ENCODE peak calls at places on chromosome 22, in eight cellular contexts. Q is right cardiac atrium; W is dorsolateral prefrontal cortex; R is neural progenitor cell; Z is brain microvascular endothelial cell; X is cardiac muscle cell; V is effector memory CD4-positive, alpha-beta T cell; B is astrocyte of the spinal cord. N is an unnamed sample.

GRCh38 chr22:45462034-45462655 is 40.5 kb upstream of the FBLN1 start:
- DNase-seq in Q (no peak), W (no peak), R (no peak), Z (no peak), X (no peak), V (no peak), B (no peak), N (no peak)

GRCh38 chr22:46501701-46502100 is 35.7 kb downstream of the CELSR1 start:
- DNase-seq in Q (no peak), W (no peak), R (no peak), Z (peak; percentile 59), X (peak; percentile 68), V (no peak), B (peak; percentile 83), N (no peak)

GRCh38 chr22:30287626-30288413 is 1.5 kb downstream of the CASTOR1 start:
- DNase-seq in Q (peak; percentile 90), W (peak; percentile 75), R (peak; percentile 95), Z (peak; percentile 81), X (peak; percentile 97), V (peak; percentile 74), B (peak; percentile 93), N (peak; percentile 58)

GRCh38 chr22:44537016-44537936 is 39.2 kb upstream of the RTL6 start:
- DNase-seq in Q (no peak), W (no peak), R (no peak), Z (no peak), X (no peak), V (no peak), B (no peak), N (no peak)

GRCh38 chr22:48359613-48359965 is 1468.1 kb downstream of the BRD1 start:
- DNase-seq in Q (no peak), W (no peak), R (no peak), Z (no peak), X (no peak), V (no peak), B (no peak), N (no peak)

GRCh38 chr22:45804986-45805325 is 133.3 kb downstream of the ATXN10 start:
- DNase-seq in Q (no peak), W (no peak), R (no peak), Z (peak; percentile 96), X (peak; percentile 96), V (no peak), B (peak; percentile 95), N (no peak)

GRCh38 chr22:23690713-23691112 is at the start of gene RGL4:
- DNase-seq in Q (no peak), W (no peak), R (no peak), Z (no peak), X (no peak), V (no peak), B (no peak), N (no peak)

GRCh38 chr22:29011868-29012428 is 49.7 kb downstream of the C22orf31 start:
- DNase-seq in Q (no peak), W (peak; percentile 37), R (no peak), Z (no peak), X (no peak), V (no peak), B (no peak), N (no peak)

GRCh38 chr22:43449205-43449830 is 37.5 kb downstream of the MPPED1 start:
- DNase-seq in Q (no peak), W (no peak), R (peak; percentile 52), Z (no peak), X (no peak), V (no peak), B (no peak), N (no peak)

GRCh38 chr22:44173154-44173553 is 7.6 kb upstream of the PARVG start:
- DNase-seq in Q (no peak), W (no peak), R (no peak), Z (no peak), X (no peak), V (no peak), B (no peak), N (no peak)

GRCh38 chr22:33274214-33274828 is 216.1 kb upstream of the SYN3 start:
- DNase-seq in Q (peak; percentile 18), W (no peak), R (peak; percentile 70), Z (no peak), X (peak; percentile 12), V (no peak), B (no peak), N (no peak)

GRCh38 chr22:45083659-45084305 is 74.0 kb upstream of the PHF21B start:
- DNase-seq in Q (no peak), W (no peak), R (no peak), Z (no peak), X (peak; percentile 17), V (no peak), B (peak; percentile 84), N (no peak)

GRCh38 chr22:23793326-23793725 is 6.6 kb downstream of the SMARCB1 start:
- DNase-seq in Q (no peak), W (no peak), R (no peak), Z (no peak), X (no peak), V (no peak), B (no peak), N (no peak)

GRCh38 chr22:46105494-46106278 is 44.6 kb upstream of the PPARA start:
- DNase-seq in Q (no peak), W (no peak), R (no peak), Z (peak; percentile 27), X (peak; percentile 89), V (no peak), B (peak; percentile 77), N (no peak)

GRCh38 chr22:32761251-32761903 is 40.1 kb upstream of the TIMP3 start:
- DNase-seq in Q (peak; percentile 36), W (no peak), R (no peak), Z (peak; percentile 43), X (no peak), V (no peak), B (peak; percentile 63), N (no peak)

GRCh38 chr22:23197836-23198235 is 17.5 kb downstream of the BCR start:
- DNase-seq in Q (no peak), W (no peak), R (no peak), Z (no peak), X (no peak), V (no peak), B (no peak), N (no peak)

GRCh38 chr22:31176923-31177322 is 16.9 kb downstream of the RNF185 start:
- DNase-seq in Q (no peak), W (no peak), R (no peak), Z (no peak), X (no peak), V (no peak), B (no peak), N (no peak)

GRCh38 chr22:19479358-19480172 is at the start of gene CDC45:
- DNase-seq in Q (peak; percentile 96), W (peak; percentile 98), R (peak; percentile 98), Z (peak; percentile 98), X (peak; percentile 99), V (peak; percentile 92), B (peak; percentile 99), N (peak; percentile 97)
- H3K4me3 ChIP-seq in Q (peak within 1 kb of the TSS; percentile 87), W (peak within 1 kb of the TSS; percentile 88), R (peak within 1 kb of the TSS; percentile 77), Z (peak within 1 kb of the TSS; percentile 98), X (peak within 1 kb of the TSS; percentile 52), V (peak within 1 kb of the TSS; percentile 81), B (peak within 1 kb of the TSS; percentile 94), N (peak within 1 kb of the TSS; percentile 92)

DNA sequence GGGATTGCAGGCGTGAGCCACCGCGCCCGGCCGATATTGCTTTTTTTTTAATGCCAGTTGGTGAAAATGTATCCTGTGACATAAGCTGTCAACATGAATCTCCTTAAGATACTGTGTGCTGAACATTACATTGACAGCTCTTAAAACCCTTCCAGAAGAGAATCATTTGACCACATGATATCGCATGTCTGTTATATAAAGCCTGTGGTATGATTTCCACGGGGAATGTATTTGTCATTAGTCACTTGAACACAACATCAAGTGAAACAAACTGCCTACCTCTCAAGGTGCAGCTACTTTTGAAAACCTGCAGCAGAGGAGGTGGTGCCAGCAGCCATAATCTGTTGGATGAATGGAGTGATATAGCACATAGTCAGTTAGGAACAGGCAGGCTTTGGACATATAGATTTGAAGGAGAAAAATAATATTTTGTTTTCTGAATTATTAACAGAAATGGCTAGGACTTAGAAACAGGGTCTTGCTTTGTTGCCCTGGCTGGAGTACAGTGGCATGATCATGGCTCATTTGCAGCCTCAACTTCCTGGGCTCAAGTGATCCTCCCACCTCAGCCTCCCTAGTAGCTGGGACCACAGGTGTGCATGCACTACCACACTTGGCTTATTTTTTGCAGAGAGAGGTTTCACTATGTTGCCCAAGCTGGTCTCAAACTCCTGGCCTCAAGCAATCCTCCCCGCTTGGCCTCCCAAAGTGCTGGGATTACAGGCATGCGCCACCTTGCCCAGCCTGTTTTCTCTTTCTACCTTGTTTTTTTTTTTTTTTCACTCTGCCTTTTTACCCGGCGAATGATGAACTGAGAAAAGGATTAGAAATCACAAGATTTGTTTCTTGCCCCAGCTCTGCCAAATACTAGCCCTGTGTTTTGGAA is 67.3 kb downstream of the BCL2L13 start:
- DNase-seq in Q (no peak), W (no peak), R (no peak), Z (no peak), X (no peak), V (no peak), B (no peak), N (no peak)
- H3K4me3 ChIP-seq in Q (no peak overlapping the region), W (peak overlapping the region; percentile 54), R (no peak overlapping the region), Z (no peak overlapping the region), X (no peak overlapping the region), V (no peak overlapping the region), B (peak overlapping the region; percentile 39), N (peak overlapping the region; percentile 46)

DNA sequence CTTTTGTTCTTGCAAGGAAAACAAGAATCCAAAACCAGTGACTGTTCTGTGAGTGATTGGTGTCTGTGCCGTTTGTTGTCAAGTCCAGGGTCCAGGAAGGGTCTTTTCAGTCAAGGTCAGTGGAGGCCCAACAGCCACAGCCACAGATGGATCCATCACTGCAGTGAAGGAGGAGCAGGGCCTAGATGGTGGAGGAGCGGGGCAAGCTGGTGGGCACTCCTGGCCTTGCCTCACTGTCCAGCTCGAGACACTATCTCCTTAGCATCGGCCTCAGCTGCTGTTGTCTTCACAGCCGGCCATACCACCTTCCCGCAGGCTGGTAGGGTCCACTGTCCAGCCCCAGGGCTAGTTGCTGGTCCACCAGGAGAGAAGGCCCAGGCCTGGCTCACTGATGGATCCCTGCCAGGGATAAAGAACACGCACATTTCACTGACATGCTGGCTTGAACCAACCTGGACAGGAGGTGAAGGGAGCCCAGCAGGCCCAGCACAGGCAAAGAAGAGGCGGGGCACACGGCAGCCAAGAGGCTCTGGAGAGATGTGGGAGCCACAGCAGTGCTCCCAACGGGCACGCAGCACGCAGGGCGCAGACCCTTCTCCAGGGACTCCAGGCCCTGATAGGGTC is 15.2 kb downstream of the POLR3H start:
- DNase-seq in Q (no peak), W (no peak), R (no peak), Z (no peak), X (no peak), V (no peak), B (no peak), N (no peak)
- H3K4me3 ChIP-seq in Q (no peak overlapping the region), W (no peak overlapping the region), R (no peak overlapping the region), Z (no peak overlapping the region), X (no peak overlapping the region), V (no peak overlapping the region), B (no peak overlapping the region), N (no peak overlapping the region)

DNA sequence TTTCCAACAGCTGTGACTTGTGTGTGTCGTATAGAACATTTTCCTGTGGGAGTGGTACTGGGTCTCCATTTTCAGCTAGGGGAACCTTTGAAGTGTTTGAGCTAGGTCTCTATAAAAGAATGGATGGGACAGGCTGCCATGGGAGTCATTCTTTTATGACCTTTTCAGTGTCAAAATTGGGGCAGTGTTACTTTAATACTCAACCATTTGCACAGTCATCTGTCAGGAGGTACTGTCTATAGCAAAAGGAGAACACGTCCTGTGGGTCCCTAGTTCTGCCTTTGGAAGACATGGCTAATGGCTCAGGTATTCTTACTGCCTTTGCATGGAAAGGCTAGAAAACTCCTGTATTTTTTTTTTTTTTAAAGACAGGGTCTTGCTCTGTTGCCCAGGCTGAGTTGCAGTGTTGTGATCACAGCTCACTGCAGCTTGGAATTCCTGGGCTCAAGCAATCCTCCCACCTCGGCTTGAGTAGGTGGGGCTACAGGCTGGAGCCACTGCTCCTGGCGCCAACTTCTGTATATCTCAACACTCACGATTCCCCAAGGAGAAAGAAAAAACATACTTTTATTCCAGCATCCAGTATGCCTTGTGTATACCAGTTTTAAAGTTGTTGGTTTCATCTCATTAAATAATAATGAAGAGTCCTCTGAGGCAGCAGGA is 2.1 kb upstream of the ATF4 start:
- DNase-seq in Q (no peak), W (no peak), R (no peak), Z (no peak), X (peak; percentile 79), V (no peak), B (no peak), N (no peak)
- H3K4me3 ChIP-seq in Q (no peak overlapping the region), W (no peak overlapping the region), R (peak overlapping the region; percentile 96), Z (no peak overlapping the region), X (no peak overlapping the region), V (no peak overlapping the region), B (no peak overlapping the region), N (peak overlapping the region; percentile 87)

N was measured in LNCaP clone FGC.